ENCODE peak calls at places on chromosomes 12 and 14, in eight cellular contexts. U, A, J, B, P, Y, W and Z are unnamed samples.

GRCh38 chr14:20247651-20248246 is 8.7 kb downstream of the OR11H4 start:
- DNase-seq in P (no peak), A (no peak), W (peak; percentile 31), U (no peak), B (peak; percentile 36), J (no peak), Y (no peak), Z (no peak)

GRCh38 chr14:24861083-24861630 is 188.8 kb downstream of the STXBP6 start:
- DNase-seq in P (no peak), A (no peak), Y (peak; percentile 17), W (no peak), B (no peak), J (no peak), U (peak; percentile 19), Z (no peak)

GRCh38 chr14:49598479-49599301 is at the start of gene LRR1:
- DNase-seq in J (peak; percentile 89), Y (peak; percentile 79), W (peak; percentile 88), U (peak; percentile 82), A (peak; percentile 97), P (peak; percentile 81), B (peak; percentile 69), Z (no peak)

GRCh38 chr14:72657214-72657921 is 236.5 kb downstream of the DPF3 start:
- DNase-seq in A (no peak), P (no peak), Y (no peak), J (no peak), W (no peak), U (no peak), B (no peak), Z (no peak)

GRCh38 chr14:34053666-34054065 is 102.8 kb upstream of the EGLN3 start:
- DNase-seq in P (no peak), B (no peak), Y (peak; percentile 57), J (no peak), W (no peak), A (no peak), U (no peak), Z (no peak)

GRCh38 chr14:55720796-55721195 is 140.8 kb downstream of the KTN1 start:
- DNase-seq in J (no peak), U (no peak), P (no peak), B (no peak), A (no peak), Y (no peak), W (no peak), Z (no peak)

GRCh38 chr12:130162771-130163460 is 652 bp downstream of the FZD10 start:
- DNase-seq in A (peak; percentile 87), B (no peak), J (no peak), W (no peak), U (no peak), P (no peak), Y (no peak), Z (no peak)

GRCh38 chr12:95701722-95702418 is 88.7 kb downstream of the NTN4 start:
- DNase-seq in B (no peak), Y (no peak), U (no peak), A (no peak), W (no peak), J (no peak), P (no peak), Z (no peak)

GRCh38 chr12:103495783-103496456 is at the start of gene C12orf42:
- DNase-seq in B (peak; percentile 12), Y (peak; percentile 26), J (no peak), A (no peak), U (no peak), P (peak; percentile 12), W (no peak), Z (no peak)

GRCh38 chr12:14999421-15000047 is 26.7 kb downstream of the PDE6H start:
- DNase-seq in W (no peak), U (no peak), J (no peak), B (no peak), P (no peak), Y (no peak), A (no peak), Z (no peak)

GRCh38 chr12:72230589-72230988 is 41.6 kb upstream of the TRHDE start:
- DNase-seq in A (no peak), P (peak; percentile 75), B (no peak), Y (no peak), J (no peak), W (no peak), U (no peak), Z (no peak)

GRCh38 chr12:70733385-70733784 is 96.2 kb upstream of the PTPRB start:
- DNase-seq in A (no peak), B (peak; percentile 76), J (no peak), U (no peak), Y (no peak), W (peak; percentile 60), P (peak; percentile 64), Z (peak; percentile 7)

GRCh38 chr12:83389237-83389996 is 702.7 kb downstream of the TMTC2 start:
- DNase-seq in Y (no peak), P (no peak), W (no peak), J (peak; percentile 3), U (peak; percentile 58), B (peak; percentile 18), A (no peak), Z (no peak)

GRCh38 chr12:117119592-117120198 is 20.5 kb upstream of the TESC start:
- DNase-seq in B (peak; percentile 51), W (peak; percentile 58), P (no peak), J (no peak), U (no peak), A (no peak), Y (no peak), Z (no peak)

GRCh38 chr14:36221097-36221496 is 44.6 kb upstream of the PTCSC3 start:
- DNase-seq in U (no peak), B (no peak), A (no peak), Y (no peak), J (no peak), P (no peak), W (no peak), Z (no peak)

GRCh38 chr14:37081220-37081619 is 91.2 kb downstream of the SLC25A21 start:
- DNase-seq in P (no peak), U (no peak), Y (no peak), W (no peak), J (no peak), B (peak; percentile 93), A (no peak), Z (no peak)

GRCh38 chr14:103545219-103545914 is 16.4 kb downstream of the TRMT61A start:
- DNase-seq in U (peak; percentile 24), P (no peak), Y (no peak), A (no peak), J (no peak), W (no peak), B (no peak), Z (no peak)

DNA sequence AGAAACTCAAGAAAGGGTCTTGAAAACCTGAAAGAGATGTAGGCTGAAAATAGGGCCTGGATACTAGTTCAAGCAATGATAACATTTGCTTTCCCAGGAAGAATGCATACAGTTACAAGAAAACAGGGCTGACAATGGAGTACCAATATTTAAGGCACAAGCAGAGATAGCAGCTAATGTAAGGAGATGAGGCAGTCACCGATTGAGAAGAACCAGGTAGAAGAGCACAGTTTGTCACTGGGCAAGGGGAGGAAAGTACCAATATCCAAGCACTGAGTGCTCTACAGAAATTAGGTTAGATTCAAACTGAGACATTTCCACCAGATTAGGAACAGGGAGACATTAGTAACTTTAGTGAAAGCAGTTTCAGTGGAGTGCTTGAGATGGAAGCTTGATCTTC is 19.9 kb downstream of the RPS6KA5 start:
- DNase-seq in J (no peak), Y (no peak), W (no peak), B (no peak), U (no peak), P (no peak), A (no peak), Z (no peak)
- H3K4me3 ChIP-seq in J (no peak overlapping the region), Y (no peak overlapping the region), W (no peak overlapping the region), B (no peak overlapping the region), U (no peak overlapping the region), P (no peak overlapping the region), A (no peak overlapping the region), Z (no peak overlapping the region)

GRCh38 chr12:99386907-99387306 is 260.6 kb upstream of the GARIN6 start:
- DNase-seq in W (peak; percentile 67), Y (no peak), J (no peak), U (no peak), A (no peak), P (no peak), B (peak; percentile 28), Z (peak; percentile 25)
- TF ChIP-seq CTCF in W (peak; percentile 76), Y (no peak), J (peak; percentile 15), U (no peak), A (no peak), P (peak; percentile 32), B (peak; percentile 68), Z (peak; percentile 68)

GRCh38 chr12:45263587-45263986 is 47.7 kb downstream of the ANO6 start:
- DNase-seq in U (no peak), A (no peak), Y (no peak), W (no peak), B (no peak), J (no peak), P (no peak), Z (no peak)

GRCh38 chr12:45273717-45274271 is 57.9 kb downstream of the ANO6 start:
- DNase-seq in P (peak; percentile 92), Y (no peak), W (no peak), J (no peak), U (no peak), B (peak; percentile 90), A (no peak), Z (no peak)

GRCh38 chr12:45269407-45269741 is 53.5 kb downstream of the ANO6 start:
- DNase-seq in W (no peak), P (no peak), J (no peak), A (no peak), U (no peak), Y (no peak), B (no peak), Z (no peak)

DNA sequence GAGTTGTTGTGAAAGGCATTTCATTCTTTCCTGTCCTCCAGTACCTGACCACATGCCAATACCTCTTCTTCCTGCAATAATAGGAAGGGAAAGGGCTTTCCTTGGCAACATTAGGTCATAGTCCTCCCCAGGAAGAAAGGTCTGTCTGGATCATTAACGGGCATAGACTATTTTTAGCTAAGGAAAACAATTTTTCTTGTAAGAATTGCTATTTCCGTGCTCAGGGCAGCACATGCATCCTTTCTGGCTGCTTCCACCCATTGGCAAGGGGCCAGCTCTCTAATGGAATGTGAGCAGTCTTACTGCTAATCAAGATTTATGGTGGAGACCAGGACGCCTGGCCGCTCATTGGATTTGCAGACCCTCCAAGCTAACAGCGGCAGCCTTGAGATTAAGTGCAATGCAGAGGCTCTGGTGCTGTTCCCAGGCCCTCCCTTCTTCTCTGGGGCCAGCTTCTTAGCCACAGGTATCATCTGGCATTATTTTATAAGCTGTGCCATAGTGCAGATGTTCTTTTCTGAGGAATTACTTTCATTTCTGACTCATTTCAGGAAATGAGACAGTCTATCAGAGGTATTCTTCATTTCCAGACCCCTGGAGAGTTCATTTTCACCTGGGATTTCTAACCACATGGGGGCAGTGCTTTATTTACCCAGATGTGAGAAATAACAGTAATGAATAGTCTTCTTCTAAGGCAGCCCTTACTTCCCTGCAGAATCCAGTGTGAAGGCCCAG is 52.9 kb downstream of the ANO6 start:
- DNase-seq in J (peak; percentile 73), Y (peak; percentile 56), P (peak; percentile 85), W (peak; percentile 17), B (peak; percentile 56), A (peak; percentile 89), U (peak; percentile 77), Z (no peak)
- H3K4me3 ChIP-seq in J (no peak overlapping the region), Y (no peak overlapping the region), P (no peak overlapping the region), W (no peak overlapping the region), B (peak overlapping the region; percentile 19), A (no peak overlapping the region), U (no peak overlapping the region), Z (no peak overlapping the region)

DNA sequence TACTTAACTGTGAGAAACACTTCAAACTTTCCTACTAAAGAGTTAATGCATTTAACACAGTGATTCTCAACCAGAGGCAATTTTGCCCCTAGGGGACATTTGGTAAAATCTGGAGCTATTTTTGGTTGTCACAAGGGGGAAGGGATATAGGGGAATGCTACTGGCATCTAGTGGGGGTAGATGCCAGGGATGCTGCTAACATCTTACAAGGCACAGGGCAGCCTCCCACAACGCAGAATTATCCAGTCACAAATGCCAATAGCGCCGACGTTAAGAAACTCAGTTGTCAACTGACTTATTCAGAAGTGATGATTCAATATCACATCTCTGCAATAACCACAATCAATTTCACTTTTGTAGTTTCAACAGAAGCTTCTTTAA is 2.0 kb downstream of the EEA1 start:
- DNase-seq in A (no peak), Y (no peak), J (no peak), P (peak; percentile 63), W (no peak), U (no peak), B (no peak), Z (no peak)
- TF ChIP-seq CTCF in A (no peak), Y (no peak), J (peak; percentile 47), P (peak; percentile 9), W (peak; percentile 51), U (no peak), B (peak; percentile 33), Z (no peak)